ENCODE peak calls at places on chromosomes 4 and X, in six cellular contexts. M, L, J, E, N and R are unnamed samples.

GRCh38 chr4:156751486-156751885 is 220.1 kb downstream of the PDGFC start:
- DNase-seq in E (no peak), L (no peak), M (no peak), N (peak; percentile 57), J (peak; percentile 42), R (no peak)

GRCh38 chr4:128858875-128859696 is 49.6 kb downstream of the JADE1 start:
- DNase-seq in M (no peak), L (no peak), J (peak; percentile 91), E (no peak), N (no peak), R (no peak)

GRCh38 chr4:4575284-4576211 is 33.7 kb upstream of the STX18 start:
- DNase-seq in N (no peak), M (peak; percentile 40), L (peak; percentile 96), J (peak; percentile 18), E (peak; percentile 86), R (peak; percentile 77)

GRCh38 chr4:151674804-151675290 is 86.0 kb downstream of the GATB start:
- DNase-seq in L (peak; percentile 73), N (peak; percentile 69), J (no peak), M (peak; percentile 64), E (no peak), R (no peak)

GRCh38 chrX:74249963-74250362 is 54.0 kb upstream of the ZCCHC13 start:
- DNase-seq in M (no peak), N (no peak), L (peak; percentile 11), E (no peak), J (no peak), R (no peak)

GRCh38 chr4:2812985-2813384 is 20.1 kb downstream of the SH3BP2 start:
- DNase-seq in M (no peak), N (no peak), L (no peak), E (no peak), J (no peak), R (no peak)

GRCh38 chrX:118652717-118653116 is 74.7 kb upstream of the IL13RA1 start:
- DNase-seq in E (no peak), N (no peak), L (no peak), J (peak; percentile 58), M (no peak), R (no peak)

GRCh38 chr4:145099653-145100052 is 1.5 kb downstream of the ABCE1 start:
- DNase-seq in L (no peak), E (no peak), J (peak; percentile 5), M (no peak), N (peak; percentile 16), R (no peak)

GRCh38 chr4:36243355-36244256 is 708 bp downstream of the ARAP2 start:
- DNase-seq in E (no peak), L (no peak), J (peak; percentile 1), N (peak; percentile 61), M (peak; percentile 23), R (peak; percentile 54)

GRCh38 chr4:7435411-7436095 is 823 bp upstream of the PSAPL1 start:
- DNase-seq in L (no peak), N (no peak), J (no peak), M (no peak), E (no peak), R (no peak)

GRCh38 chr4:40243390-40243948 is 46.6 kb downstream of the RHOH start:
- DNase-seq in J (no peak), L (no peak), M (no peak), N (no peak), E (peak; percentile 79), R (peak; percentile 43)

GRCh38 chr4:40246938-40247337 is 50.1 kb downstream of the RHOH start:
- DNase-seq in J (no peak), M (no peak), E (no peak), L (no peak), N (no peak), R (no peak)

GRCh38 chr4:40247350-40247749 is 50.5 kb downstream of the RHOH start:
- DNase-seq in M (no peak), E (peak; percentile 89), N (no peak), J (no peak), L (no peak), R (peak; percentile 46)

GRCh38 chr4:40246547-40246900 is 49.7 kb downstream of the RHOH start:
- DNase-seq in M (no peak), J (no peak), L (no peak), N (no peak), E (no peak), R (no peak)

GRCh38 chr4:40245794-40246546 is 49.1 kb downstream of the RHOH start:
- DNase-seq in E (no peak), M (no peak), L (no peak), J (no peak), N (no peak), R (no peak)
- H3K4me1 ChIP-seq in E (peaks cover 70% of the 10 kb centered on the region), M (no peaks in the 10 kb centered on the region), L (no peaks in the 10 kb centered on the region), J (no peaks in the 10 kb centered on the region), N (peaks cover 5% of the 10 kb centered on the region), R (peaks cover 95% of the 10 kb centered on the region)

DNA sequence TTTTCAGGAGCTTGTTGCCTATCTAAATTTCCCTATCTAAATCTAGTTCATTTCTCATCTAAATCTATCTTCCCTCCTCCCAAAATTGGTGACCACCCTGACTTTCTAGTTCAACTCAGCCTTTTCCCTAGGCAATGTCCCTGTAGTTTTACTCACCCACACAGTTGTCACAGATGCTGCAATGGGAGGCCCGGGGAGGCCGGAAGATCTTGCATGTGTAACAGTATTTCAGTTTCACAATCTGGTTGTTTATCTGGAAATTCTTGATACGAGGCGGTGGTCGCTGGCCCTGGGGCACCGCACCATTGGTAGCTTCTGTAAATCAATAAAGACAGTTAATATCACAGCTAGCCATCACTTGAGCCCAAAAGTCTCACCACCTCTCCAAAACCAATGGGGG is 20.2 kb downstream of the ZDHHC9 start:
- DNase-seq in N (no peak), J (no peak), E (no peak), M (no peak), L (no peak), R (no peak)
- H3K27ac ChIP-seq in N (no peak overlapping the region), J (no peak overlapping the region), E (no peak overlapping the region), M (no peak overlapping the region), L (no peak overlapping the region), R (no peak overlapping the region)

GRCh38 chrX:12978205-12979010 is 3.5 kb downstream of the TMSB4X start:
- DNase-seq in L (peak; percentile 75), N (peak; percentile 71), M (peak; percentile 61), J (peak; percentile 88), E (peak; percentile 91), R (peak; percentile 47)
- H3K4me1 ChIP-seq in L (peaks cover 37% of the 10 kb centered on the region), N (peaks cover 7% of the 10 kb centered on the region), M (no peaks in the 10 kb centered on the region), J (no peaks in the 10 kb centered on the region), E (peaks cover 40% of the 10 kb centered on the region), R (peaks cover 49% of the 10 kb centered on the region)

GRCh38 chr4:69073375-69073774 is 22.9 kb upstream of the UGT2B7 start:
- DNase-seq in J (no peak), N (no peak), M (no peak), E (no peak), L (no peak), R (no peak)
- H3K27ac ChIP-seq in J (no peak overlapping the region), N (no peak overlapping the region), M (no peak overlapping the region), E (no peak overlapping the region), L (no peak overlapping the region), R (no peak overlapping the region)

DNA sequence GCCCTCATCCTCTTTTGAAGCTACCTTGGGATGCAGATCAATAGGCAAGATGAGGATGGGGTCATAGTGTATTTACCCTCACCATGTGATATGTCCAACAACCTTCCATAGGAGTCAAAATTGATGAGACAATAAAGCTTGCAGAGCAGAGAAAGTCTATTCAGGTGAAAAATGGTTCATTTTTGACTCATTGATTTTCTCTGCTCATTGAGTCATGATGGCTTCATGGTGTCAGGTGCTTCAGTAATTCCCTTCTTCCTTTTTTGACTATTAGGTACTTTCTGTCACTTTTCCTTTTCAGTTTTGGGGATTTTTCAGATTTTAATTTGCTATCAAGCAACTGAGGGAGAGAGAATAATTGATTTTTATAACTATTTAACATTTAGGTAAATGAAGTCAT is 55.9 kb upstream of the IL2 start:
- DNase-seq in M (no peak), N (no peak), L (no peak), E (no peak), J (no peak), R (no peak)
- H3K4me1 ChIP-seq in M (no peaks in the 10 kb centered on the region), N (no peaks in the 10 kb centered on the region), L (no peaks in the 10 kb centered on the region), E (no peaks in the 10 kb centered on the region), J (no peaks in the 10 kb centered on the region), R (no peaks in the 10 kb centered on the region)